ENCODE peak calls at places on chromosomes 3 and 15, in nine cellular contexts. D is fibroblast of lung; R is mesenchymal stem cell; X is stimulated activated naive CD8-positive, alpha-beta T cell treated with anti-CD3 and anti-CD28 coated beads, Interleukin-15, amount 100 ng/mL, for 72 hours; Y is neural progenitor cell; F is GM13976; U is left kidney; I is spleen; K is activated CD8-positive, alpha-beta T cell treated with anti-CD3 and anti-CD28 coated beads for 36 hours. Q is an unnamed sample.

GRCh38 chr3:73513260-73513659 is 111.5 kb downstream of the PDZRN3 start:
- DNase-seq in K (no peak), F (no peak), I (no peak), D (no peak), Y (no peak), U (peak), X (no peak), R (no peak), Q (no peak)

GRCh38 chr3:45978348-45978747 is 17.3 kb downstream of the FYCO1 start:
- DNase-seq in K (peak), D (no peak), I (no peak), Y (no peak), R (no peak), U (no peak), F (no peak), X (no peak), Q (no peak)

GRCh38 chr15:66151809-66152208 is 101.7 kb downstream of the MEGF11 start:
- DNase-seq in U (no peak), X (no peak), I (peak), R (no peak), D (no peak), Y (peak), F (no peak), K (no peak), Q (no peak)

GRCh38 chr3:179020112-179020511 is 51.5 kb downstream of the ZMAT3 start:
- DNase-seq in F (no peak), R (peak), I (no peak), Y (no peak), D (no peak), X (no peak), K (no peak), U (no peak), Q (peak)

GRCh38 chr15:60972301-60972700 is 256.8 kb downstream of the RORA start:
- DNase-seq in R (peak), U (no peak), F (no peak), I (no peak), X (no peak), K (no peak), D (peak), Y (no peak), Q (peak)

GRCh38 chr3:11610044-11610671 is 33.6 kb downstream of the VGLL4 start:
- DNase-seq in I (no peak), Y (peak), D (peak), R (no peak), U (peak), F (no peak), X (no peak), K (no peak), Q (no peak)

GRCh38 chr15:52118969-52119749 is 6.6 kb upstream of the BCL2L10 start:
- DNase-seq in X (no peak), K (no peak), I (no peak), D (no peak), U (no peak), F (no peak), Y (no peak), R (no peak), Q (no peak)

GRCh38 chr3:190281308-190282051 is 40.8 kb downstream of the CLDN1 start:
- DNase-seq in X (no peak), R (peak), U (peak), Y (no peak), I (no peak), D (no peak), K (no peak), F (no peak), Q (peak)

GRCh38 chr3:56885461-56885860 is 83.7 kb upstream of the ARHGEF3 start:
- DNase-seq in F (no peak), Y (no peak), X (no peak), K (no peak), R (no peak), D (no peak), I (no peak), U (no peak), Q (no peak)

GRCh38 chr15:40449275-40449674 is 8.5 kb downstream of the BAHD1 start:
- DNase-seq in Y (no peak), I (no peak), R (peak), U (no peak), F (no peak), X (no peak), K (no peak), D (peak), Q (peak)

GRCh38 chr3:153285194-153285641 is 123.2 kb downstream of the RAP2B start:
- DNase-seq in X (no peak), D (peak), K (no peak), Y (peak), I (no peak), R (peak), F (no peak), U (no peak), Q (peak)

GRCh38 chr15:20340331-20340811 is 201.2 kb downstream of the GOLGA6L6 start:
- DNase-seq in U (no peak), R (no peak), D (no peak), Y (no peak), I (peak), F (peak), K (peak), X (peak), Q (no peak)

Q was measured in GM23248.